ENCODE peak calls at places on chromosomes 6 and 20, in seven cellular contexts. One of them, this sample, is unnamed.

GRCh38 chr6:39302669-39303424 is 11.4 kb downstream of the KCNK17 start:
- DNase-seq in GM12865: peak
- DNase-seq in lung microvascular endothelial cell: peak
- DNase-seq in glutamatergic neuron: peak
- DNase-seq in activated T-helper 1 cell treated with anti-CD3 and anti-CD28 coated beads, Interleukin-12 subunit alpha, Interleukin-12 subunit beta, Interleukin-2, Interleukin-4 antibody, amounts not matched to agents 30 ng/mL and 10 ng/mL and 1 ng/mL, durations not matched to agents 14 hours and 24 hours and 36 hours: peak
- DNase-seq in CD8-positive, alpha-beta T cell: peak
- DNase-seq in AML-193: peak
- DNase-seq in this sample: no peak

GRCh38 chr6:107800564-107801164 is 23.4 kb downstream of the SCML4 start:
- DNase-seq in GM12865: peak
- DNase-seq in lung microvascular endothelial cell: no peak
- DNase-seq in glutamatergic neuron: no peak
- DNase-seq in activated T-helper 1 cell treated with anti-CD3 and anti-CD28 coated beads, Interleukin-12 subunit alpha, Interleukin-12 subunit beta, Interleukin-2, Interleukin-4 antibody, amounts not matched to agents 30 ng/mL and 10 ng/mL and 1 ng/mL, durations not matched to agents 14 hours and 24 hours and 36 hours: no peak
- DNase-seq in CD8-positive, alpha-beta T cell: no peak
- DNase-seq in AML-193: peak
- DNase-seq in this sample: no peak

GRCh38 chr20:59071224-59071623 is 28.6 kb upstream of the PRELID3B start:
- DNase-seq in GM12865: peak
- DNase-seq in lung microvascular endothelial cell: no peak
- DNase-seq in glutamatergic neuron: no peak
- DNase-seq in activated T-helper 1 cell treated with anti-CD3 and anti-CD28 coated beads, Interleukin-12 subunit alpha, Interleukin-12 subunit beta, Interleukin-2, Interleukin-4 antibody, amounts not matched to agents 30 ng/mL and 10 ng/mL and 1 ng/mL, durations not matched to agents 14 hours and 24 hours and 36 hours: no peak
- DNase-seq in CD8-positive, alpha-beta T cell: no peak
- DNase-seq in AML-193: no peak
- DNase-seq in this sample: no peak

GRCh38 chr6:134422426-134423231 is 104.7 kb upstream of the SGK1 start:
- DNase-seq in GM12865: peak
- DNase-seq in lung microvascular endothelial cell: peak
- DNase-seq in glutamatergic neuron: no peak
- DNase-seq in activated T-helper 1 cell treated with anti-CD3 and anti-CD28 coated beads, Interleukin-12 subunit alpha, Interleukin-12 subunit beta, Interleukin-2, Interleukin-4 antibody, amounts not matched to agents 30 ng/mL and 10 ng/mL and 1 ng/mL, durations not matched to agents 14 hours and 24 hours and 36 hours: no peak
- DNase-seq in CD8-positive, alpha-beta T cell: no peak
- DNase-seq in AML-193: no peak
- DNase-seq in this sample: peak

GRCh38 chr6:58113960-58114359 is 796.5 kb downstream of the PRIM2 start:
- DNase-seq in GM12865: no peak
- DNase-seq in lung microvascular endothelial cell: no peak
- DNase-seq in glutamatergic neuron: no peak
- DNase-seq in activated T-helper 1 cell treated with anti-CD3 and anti-CD28 coated beads, Interleukin-12 subunit alpha, Interleukin-12 subunit beta, Interleukin-2, Interleukin-4 antibody, amounts not matched to agents 30 ng/mL and 10 ng/mL and 1 ng/mL, durations not matched to agents 14 hours and 24 hours and 36 hours: no peak
- DNase-seq in CD8-positive, alpha-beta T cell: no peak
- DNase-seq in AML-193: no peak
- DNase-seq in this sample: no peak

GRCh38 chr6:119880840-119881239 is 531.3 kb upstream of the MAN1A1 start:
- DNase-seq in GM12865: no peak
- DNase-seq in lung microvascular endothelial cell: no peak
- DNase-seq in glutamatergic neuron: no peak
- DNase-seq in activated T-helper 1 cell treated with anti-CD3 and anti-CD28 coated beads, Interleukin-12 subunit alpha, Interleukin-12 subunit beta, Interleukin-2, Interleukin-4 antibody, amounts not matched to agents 30 ng/mL and 10 ng/mL and 1 ng/mL, durations not matched to agents 14 hours and 24 hours and 36 hours: no peak
- DNase-seq in CD8-positive, alpha-beta T cell: no peak
- DNase-seq in AML-193: no peak
- DNase-seq in this sample: no peak

GRCh38 chr6:96816182-96816888 is 20.9 kb downstream of the GPR63 start:
- DNase-seq in GM12865: no peak
- DNase-seq in lung microvascular endothelial cell: no peak
- DNase-seq in glutamatergic neuron: no peak
- DNase-seq in activated T-helper 1 cell treated with anti-CD3 and anti-CD28 coated beads, Interleukin-12 subunit alpha, Interleukin-12 subunit beta, Interleukin-2, Interleukin-4 antibody, amounts not matched to agents 30 ng/mL and 10 ng/mL and 1 ng/mL, durations not matched to agents 14 hours and 24 hours and 36 hours: no peak
- DNase-seq in CD8-positive, alpha-beta T cell: no peak
- DNase-seq in AML-193: no peak
- DNase-seq in this sample: no peak

GRCh38 chr6:38720295-38720694 is 5.2 kb downstream of the DNAH8 start:
- DNase-seq in GM12865: no peak
- DNase-seq in lung microvascular endothelial cell: peak
- DNase-seq in glutamatergic neuron: no peak
- DNase-seq in activated T-helper 1 cell treated with anti-CD3 and anti-CD28 coated beads, Interleukin-12 subunit alpha, Interleukin-12 subunit beta, Interleukin-2, Interleukin-4 antibody, amounts not matched to agents 30 ng/mL and 10 ng/mL and 1 ng/mL, durations not matched to agents 14 hours and 24 hours and 36 hours: no peak
- DNase-seq in CD8-positive, alpha-beta T cell: no peak
- DNase-seq in AML-193: no peak
- DNase-seq in this sample: no peak

GRCh38 chr6:3325210-3325609 is 66.5 kb downstream of the PSMG4 start:
- DNase-seq in GM12865: no peak
- DNase-seq in lung microvascular endothelial cell: peak
- DNase-seq in glutamatergic neuron: no peak
- DNase-seq in activated T-helper 1 cell treated with anti-CD3 and anti-CD28 coated beads, Interleukin-12 subunit alpha, Interleukin-12 subunit beta, Interleukin-2, Interleukin-4 antibody, amounts not matched to agents 30 ng/mL and 10 ng/mL and 1 ng/mL, durations not matched to agents 14 hours and 24 hours and 36 hours: no peak
- DNase-seq in CD8-positive, alpha-beta T cell: no peak
- DNase-seq in AML-193: no peak
- DNase-seq in this sample: peak

GRCh38 chr6:105798057-105798456 is 288.1 kb upstream of the PRDM1 start:
- DNase-seq in GM12865: no peak
- DNase-seq in lung microvascular endothelial cell: no peak
- DNase-seq in glutamatergic neuron: no peak
- DNase-seq in activated T-helper 1 cell treated with anti-CD3 and anti-CD28 coated beads, Interleukin-12 subunit alpha, Interleukin-12 subunit beta, Interleukin-2, Interleukin-4 antibody, amounts not matched to agents 30 ng/mL and 10 ng/mL and 1 ng/mL, durations not matched to agents 14 hours and 24 hours and 36 hours: no peak
- DNase-seq in CD8-positive, alpha-beta T cell: no peak
- DNase-seq in AML-193: no peak
- DNase-seq in this sample: peak

GRCh38 chr6:43093361-43094289 is 17.5 kb downstream of the PTK7 start:
- DNase-seq in GM12865: no peak
- DNase-seq in lung microvascular endothelial cell: peak
- DNase-seq in glutamatergic neuron: no peak
- DNase-seq in activated T-helper 1 cell treated with anti-CD3 and anti-CD28 coated beads, Interleukin-12 subunit alpha, Interleukin-12 subunit beta, Interleukin-2, Interleukin-4 antibody, amounts not matched to agents 30 ng/mL and 10 ng/mL and 1 ng/mL, durations not matched to agents 14 hours and 24 hours and 36 hours: no peak
- DNase-seq in CD8-positive, alpha-beta T cell: no peak
- DNase-seq in AML-193: no peak
- DNase-seq in this sample: peak

GRCh38 chr6:28282923-28283322 is 1.6 kb downstream of the PGBD1 start:
- DNase-seq in GM12865: no peak
- DNase-seq in lung microvascular endothelial cell: no peak
- DNase-seq in glutamatergic neuron: no peak
- DNase-seq in activated T-helper 1 cell treated with anti-CD3 and anti-CD28 coated beads, Interleukin-12 subunit alpha, Interleukin-12 subunit beta, Interleukin-2, Interleukin-4 antibody, amounts not matched to agents 30 ng/mL and 10 ng/mL and 1 ng/mL, durations not matched to agents 14 hours and 24 hours and 36 hours: no peak
- DNase-seq in CD8-positive, alpha-beta T cell: no peak
- DNase-seq in AML-193: no peak
- DNase-seq in this sample: no peak

GRCh38 chr20:60224914-60225313 is 266.7 kb downstream of the CDH26 start:
- DNase-seq in GM12865: no peak
- DNase-seq in lung microvascular endothelial cell: no peak
- DNase-seq in glutamatergic neuron: peak
- DNase-seq in activated T-helper 1 cell treated with anti-CD3 and anti-CD28 coated beads, Interleukin-12 subunit alpha, Interleukin-12 subunit beta, Interleukin-2, Interleukin-4 antibody, amounts not matched to agents 30 ng/mL and 10 ng/mL and 1 ng/mL, durations not matched to agents 14 hours and 24 hours and 36 hours: no peak
- DNase-seq in CD8-positive, alpha-beta T cell: no peak
- DNase-seq in AML-193: no peak
- DNase-seq in this sample: no peak

GRCh38 chr6:162409986-162410715 is 317.4 kb downstream of the PRKN start:
- DNase-seq in GM12865: no peak
- DNase-seq in lung microvascular endothelial cell: no peak
- DNase-seq in glutamatergic neuron: no peak
- DNase-seq in activated T-helper 1 cell treated with anti-CD3 and anti-CD28 coated beads, Interleukin-12 subunit alpha, Interleukin-12 subunit beta, Interleukin-2, Interleukin-4 antibody, amounts not matched to agents 30 ng/mL and 10 ng/mL and 1 ng/mL, durations not matched to agents 14 hours and 24 hours and 36 hours: no peak
- DNase-seq in CD8-positive, alpha-beta T cell: no peak
- DNase-seq in AML-193: no peak
- DNase-seq in this sample: no peak

GRCh38 chr6:168091381-168092264 is 12.6 kb upstream of the FRMD1 start:
- DNase-seq in GM12865: no peak
- DNase-seq in lung microvascular endothelial cell: no peak
- DNase-seq in glutamatergic neuron: no peak
- DNase-seq in activated T-helper 1 cell treated with anti-CD3 and anti-CD28 coated beads, Interleukin-12 subunit alpha, Interleukin-12 subunit beta, Interleukin-2, Interleukin-4 antibody, amounts not matched to agents 30 ng/mL and 10 ng/mL and 1 ng/mL, durations not matched to agents 14 hours and 24 hours and 36 hours: no peak
- DNase-seq in CD8-positive, alpha-beta T cell: no peak
- DNase-seq in AML-193: no peak
- DNase-seq in this sample: no peak

GRCh38 chr20:57390604-57391438 is at the start of gene RBM38:
- DNase-seq in GM12865: peak
- DNase-seq in lung microvascular endothelial cell: peak
- DNase-seq in glutamatergic neuron: peak
- DNase-seq in activated T-helper 1 cell treated with anti-CD3 and anti-CD28 coated beads, Interleukin-12 subunit alpha, Interleukin-12 subunit beta, Interleukin-2, Interleukin-4 antibody, amounts not matched to agents 30 ng/mL and 10 ng/mL and 1 ng/mL, durations not matched to agents 14 hours and 24 hours and 36 hours: peak
- DNase-seq in CD8-positive, alpha-beta T cell: peak
- DNase-seq in AML-193: peak
- DNase-seq in this sample: no peak

GRCh38 chr20:45924391-45925261 is 9.9 kb upstream of the PCIF1 start:
- DNase-seq in GM12865: no peak
- DNase-seq in lung microvascular endothelial cell: peak
- DNase-seq in glutamatergic neuron: no peak
- DNase-seq in activated T-helper 1 cell treated with anti-CD3 and anti-CD28 coated beads, Interleukin-12 subunit alpha, Interleukin-12 subunit beta, Interleukin-2, Interleukin-4 antibody, amounts not matched to agents 30 ng/mL and 10 ng/mL and 1 ng/mL, durations not matched to agents 14 hours and 24 hours and 36 hours: no peak
- DNase-seq in CD8-positive, alpha-beta T cell: no peak
- DNase-seq in AML-193: no peak
- DNase-seq in this sample: no peak

GRCh38 chr20:34806255-34806654 is 19.2 kb downstream of the NCOA6 start:
- DNase-seq in GM12865: no peak
- DNase-seq in lung microvascular endothelial cell: no peak
- DNase-seq in glutamatergic neuron: no peak
- DNase-seq in activated T-helper 1 cell treated with anti-CD3 and anti-CD28 coated beads, Interleukin-12 subunit alpha, Interleukin-12 subunit beta, Interleukin-2, Interleukin-4 antibody, amounts not matched to agents 30 ng/mL and 10 ng/mL and 1 ng/mL, durations not matched to agents 14 hours and 24 hours and 36 hours: no peak
- DNase-seq in CD8-positive, alpha-beta T cell: no peak
- DNase-seq in AML-193: no peak
- DNase-seq in this sample: no peak

GRCh38 chr6:34157236-34157830 is 11.4 kb upstream of the GRM4 start:
- DNase-seq in GM12865: no peak
- DNase-seq in lung microvascular endothelial cell: no peak
- DNase-seq in glutamatergic neuron: no peak
- DNase-seq in activated T-helper 1 cell treated with anti-CD3 and anti-CD28 coated beads, Interleukin-12 subunit alpha, Interleukin-12 subunit beta, Interleukin-2, Interleukin-4 antibody, amounts not matched to agents 30 ng/mL and 10 ng/mL and 1 ng/mL, durations not matched to agents 14 hours and 24 hours and 36 hours: no peak
- DNase-seq in CD8-positive, alpha-beta T cell: no peak
- DNase-seq in AML-193: no peak
- DNase-seq in this sample: no peak

GRCh38 chr6:80520195-80520594 is 413.7 kb downstream of the BCKDHB start:
- DNase-seq in GM12865: no peak
- DNase-seq in lung microvascular endothelial cell: peak
- DNase-seq in glutamatergic neuron: no peak
- DNase-seq in activated T-helper 1 cell treated with anti-CD3 and anti-CD28 coated beads, Interleukin-12 subunit alpha, Interleukin-12 subunit beta, Interleukin-2, Interleukin-4 antibody, amounts not matched to agents 30 ng/mL and 10 ng/mL and 1 ng/mL, durations not matched to agents 14 hours and 24 hours and 36 hours: no peak
- DNase-seq in CD8-positive, alpha-beta T cell: no peak
- DNase-seq in AML-193: no peak
- DNase-seq in this sample: no peak

GRCh38 chr6:9250852-9251251 is 815.5 kb upstream of the SLC35B3 start:
- DNase-seq in GM12865: peak
- DNase-seq in lung microvascular endothelial cell: peak
- DNase-seq in glutamatergic neuron: peak
- DNase-seq in activated T-helper 1 cell treated with anti-CD3 and anti-CD28 coated beads, Interleukin-12 subunit alpha, Interleukin-12 subunit beta, Interleukin-2, Interleukin-4 antibody, amounts not matched to agents 30 ng/mL and 10 ng/mL and 1 ng/mL, durations not matched to agents 14 hours and 24 hours and 36 hours: no peak
- DNase-seq in CD8-positive, alpha-beta T cell: no peak
- DNase-seq in AML-193: no peak
- DNase-seq in this sample: peak

GRCh38 chr6:2237001-2237400 is 8.4 kb downstream of the GMDS start:
- DNase-seq in GM12865: no peak
- DNase-seq in lung microvascular endothelial cell: peak
- DNase-seq in glutamatergic neuron: no peak
- DNase-seq in activated T-helper 1 cell treated with anti-CD3 and anti-CD28 coated beads, Interleukin-12 subunit alpha, Interleukin-12 subunit beta, Interleukin-2, Interleukin-4 antibody, amounts not matched to agents 30 ng/mL and 10 ng/mL and 1 ng/mL, durations not matched to agents 14 hours and 24 hours and 36 hours: no peak
- DNase-seq in CD8-positive, alpha-beta T cell: no peak
- DNase-seq in AML-193: no peak
- DNase-seq in this sample: peak

GRCh38 chr6:170040115-170040500 is 250.8 kb downstream of the DLL1 start:
- DNase-seq in GM12865: no peak
- DNase-seq in lung microvascular endothelial cell: no peak
- DNase-seq in glutamatergic neuron: peak
- DNase-seq in activated T-helper 1 cell treated with anti-CD3 and anti-CD28 coated beads, Interleukin-12 subunit alpha, Interleukin-12 subunit beta, Interleukin-2, Interleukin-4 antibody, amounts not matched to agents 30 ng/mL and 10 ng/mL and 1 ng/mL, durations not matched to agents 14 hours and 24 hours and 36 hours: no peak
- DNase-seq in CD8-positive, alpha-beta T cell: no peak
- DNase-seq in AML-193: no peak
- DNase-seq in this sample: no peak

GRCh38 chr6:69293471-69293870 is 503.3 kb downstream of the LMBRD1 start:
- DNase-seq in GM12865: no peak
- DNase-seq in lung microvascular endothelial cell: no peak
- DNase-seq in glutamatergic neuron: no peak
- DNase-seq in activated T-helper 1 cell treated with anti-CD3 and anti-CD28 coated beads, Interleukin-12 subunit alpha, Interleukin-12 subunit beta, Interleukin-2, Interleukin-4 antibody, amounts not matched to agents 30 ng/mL and 10 ng/mL and 1 ng/mL, durations not matched to agents 14 hours and 24 hours and 36 hours: no peak
- DNase-seq in CD8-positive, alpha-beta T cell: no peak
- DNase-seq in AML-193: no peak
- DNase-seq in this sample: no peak

GRCh38 chr6:80282913-80283554 is 176.6 kb downstream of the BCKDHB start:
- DNase-seq in GM12865: no peak
- DNase-seq in lung microvascular endothelial cell: no peak
- DNase-seq in glutamatergic neuron: no peak
- DNase-seq in activated T-helper 1 cell treated with anti-CD3 and anti-CD28 coated beads, Interleukin-12 subunit alpha, Interleukin-12 subunit beta, Interleukin-2, Interleukin-4 antibody, amounts not matched to agents 30 ng/mL and 10 ng/mL and 1 ng/mL, durations not matched to agents 14 hours and 24 hours and 36 hours: no peak
- DNase-seq in CD8-positive, alpha-beta T cell: no peak
- DNase-seq in AML-193: no peak
- DNase-seq in this sample: no peak

GRCh38 chr20:44861547-44862006 is 23.9 kb upstream of the YWHAB start:
- DNase-seq in GM12865: no peak
- DNase-seq in lung microvascular endothelial cell: peak
- DNase-seq in glutamatergic neuron: no peak
- DNase-seq in activated T-helper 1 cell treated with anti-CD3 and anti-CD28 coated beads, Interleukin-12 subunit alpha, Interleukin-12 subunit beta, Interleukin-2, Interleukin-4 antibody, amounts not matched to agents 30 ng/mL and 10 ng/mL and 1 ng/mL, durations not matched to agents 14 hours and 24 hours and 36 hours: no peak
- DNase-seq in CD8-positive, alpha-beta T cell: no peak
- DNase-seq in AML-193: no peak
- DNase-seq in this sample: peak

GRCh38 chr6:136921936-136922679 is at the start of gene SLC35D3:
- DNase-seq in GM12865: peak
- DNase-seq in lung microvascular endothelial cell: peak
- DNase-seq in glutamatergic neuron: peak
- DNase-seq in activated T-helper 1 cell treated with anti-CD3 and anti-CD28 coated beads, Interleukin-12 subunit alpha, Interleukin-12 subunit beta, Interleukin-2, Interleukin-4 antibody, amounts not matched to agents 30 ng/mL and 10 ng/mL and 1 ng/mL, durations not matched to agents 14 hours and 24 hours and 36 hours: no peak
- DNase-seq in CD8-positive, alpha-beta T cell: no peak
- DNase-seq in AML-193: no peak
- DNase-seq in this sample: no peak

GRCh38 chr6:22036267-22036666 is 260.6 kb downstream of the PRL start:
- DNase-seq in GM12865: peak
- DNase-seq in lung microvascular endothelial cell: peak
- DNase-seq in glutamatergic neuron: no peak
- DNase-seq in activated T-helper 1 cell treated with anti-CD3 and anti-CD28 coated beads, Interleukin-12 subunit alpha, Interleukin-12 subunit beta, Interleukin-2, Interleukin-4 antibody, amounts not matched to agents 30 ng/mL and 10 ng/mL and 1 ng/mL, durations not matched to agents 14 hours and 24 hours and 36 hours: no peak
- DNase-seq in CD8-positive, alpha-beta T cell: no peak
- DNase-seq in AML-193: no peak
- DNase-seq in this sample: no peak

GRCh38 chr6:33761922-33762629 is 15.4 kb upstream of the IP6K3 start:
- DNase-seq in GM12865: peak
- DNase-seq in lung microvascular endothelial cell: peak
- DNase-seq in glutamatergic neuron: peak
- DNase-seq in activated T-helper 1 cell treated with anti-CD3 and anti-CD28 coated beads, Interleukin-12 subunit alpha, Interleukin-12 subunit beta, Interleukin-2, Interleukin-4 antibody, amounts not matched to agents 30 ng/mL and 10 ng/mL and 1 ng/mL, durations not matched to agents 14 hours and 24 hours and 36 hours: peak
- DNase-seq in CD8-positive, alpha-beta T cell: peak
- DNase-seq in AML-193: peak
- DNase-seq in this sample: no peak

GRCh38 chr6:30470968-30471367 is 18.3 kb upstream of the HLA-E start:
- DNase-seq in GM12865: no peak
- DNase-seq in lung microvascular endothelial cell: no peak
- DNase-seq in glutamatergic neuron: no peak
- DNase-seq in activated T-helper 1 cell treated with anti-CD3 and anti-CD28 coated beads, Interleukin-12 subunit alpha, Interleukin-12 subunit beta, Interleukin-2, Interleukin-4 antibody, amounts not matched to agents 30 ng/mL and 10 ng/mL and 1 ng/mL, durations not matched to agents 14 hours and 24 hours and 36 hours: no peak
- DNase-seq in CD8-positive, alpha-beta T cell: no peak
- DNase-seq in AML-193: no peak
- DNase-seq in this sample: no peak

GRCh38 chr6:155440758-155441157 is 14.9 kb downstream of the NOX3 start:
- DNase-seq in GM12865: no peak
- DNase-seq in lung microvascular endothelial cell: no peak
- DNase-seq in glutamatergic neuron: peak
- DNase-seq in activated T-helper 1 cell treated with anti-CD3 and anti-CD28 coated beads, Interleukin-12 subunit alpha, Interleukin-12 subunit beta, Interleukin-2, Interleukin-4 antibody, amounts not matched to agents 30 ng/mL and 10 ng/mL and 1 ng/mL, durations not matched to agents 14 hours and 24 hours and 36 hours: no peak
- DNase-seq in CD8-positive, alpha-beta T cell: no peak
- DNase-seq in AML-193: no peak
- DNase-seq in this sample: no peak

GRCh38 chr20:3311623-3312022 is 72.6 kb upstream of the SLC4A11 start:
- DNase-seq in GM12865: no peak
- DNase-seq in lung microvascular endothelial cell: no peak
- DNase-seq in glutamatergic neuron: no peak
- DNase-seq in activated T-helper 1 cell treated with anti-CD3 and anti-CD28 coated beads, Interleukin-12 subunit alpha, Interleukin-12 subunit beta, Interleukin-2, Interleukin-4 antibody, amounts not matched to agents 30 ng/mL and 10 ng/mL and 1 ng/mL, durations not matched to agents 14 hours and 24 hours and 36 hours: no peak
- DNase-seq in CD8-positive, alpha-beta T cell: no peak
- DNase-seq in AML-193: no peak
- DNase-seq in this sample: no peak

GRCh38 chr6:166541876-166542579 is 44.5 kb downstream of the RAMACL start:
- DNase-seq in GM12865: peak
- DNase-seq in lung microvascular endothelial cell: no peak
- DNase-seq in glutamatergic neuron: no peak
- DNase-seq in activated T-helper 1 cell treated with anti-CD3 and anti-CD28 coated beads, Interleukin-12 subunit alpha, Interleukin-12 subunit beta, Interleukin-2, Interleukin-4 antibody, amounts not matched to agents 30 ng/mL and 10 ng/mL and 1 ng/mL, durations not matched to agents 14 hours and 24 hours and 36 hours: no peak
- DNase-seq in CD8-positive, alpha-beta T cell: no peak
- DNase-seq in AML-193: no peak
- DNase-seq in this sample: no peak

GRCh38 chr6:134177236-134177635 is 124.8 kb upstream of the SLC2A12 start:
- DNase-seq in GM12865: no peak
- DNase-seq in lung microvascular endothelial cell: peak
- DNase-seq in glutamatergic neuron: no peak
- DNase-seq in activated T-helper 1 cell treated with anti-CD3 and anti-CD28 coated beads, Interleukin-12 subunit alpha, Interleukin-12 subunit beta, Interleukin-2, Interleukin-4 antibody, amounts not matched to agents 30 ng/mL and 10 ng/mL and 1 ng/mL, durations not matched to agents 14 hours and 24 hours and 36 hours: no peak
- DNase-seq in CD8-positive, alpha-beta T cell: no peak
- DNase-seq in AML-193: no peak
- DNase-seq in this sample: no peak

GRCh38 chr20:513429-513828 is 30.2 kb downstream of the CSNK2A1 start:
- DNase-seq in GM12865: no peak
- DNase-seq in lung microvascular endothelial cell: no peak
- DNase-seq in glutamatergic neuron: no peak
- DNase-seq in activated T-helper 1 cell treated with anti-CD3 and anti-CD28 coated beads, Interleukin-12 subunit alpha, Interleukin-12 subunit beta, Interleukin-2, Interleukin-4 antibody, amounts not matched to agents 30 ng/mL and 10 ng/mL and 1 ng/mL, durations not matched to agents 14 hours and 24 hours and 36 hours: no peak
- DNase-seq in CD8-positive, alpha-beta T cell: no peak
- DNase-seq in AML-193: no peak
- DNase-seq in this sample: no peak

GRCh38 chr6:131755597-131755996 is 44.8 kb upstream of the CTAGE9 start:
- DNase-seq in GM12865: no peak
- DNase-seq in lung microvascular endothelial cell: peak
- DNase-seq in glutamatergic neuron: no peak
- DNase-seq in activated T-helper 1 cell treated with anti-CD3 and anti-CD28 coated beads, Interleukin-12 subunit alpha, Interleukin-12 subunit beta, Interleukin-2, Interleukin-4 antibody, amounts not matched to agents 30 ng/mL and 10 ng/mL and 1 ng/mL, durations not matched to agents 14 hours and 24 hours and 36 hours: no peak
- DNase-seq in CD8-positive, alpha-beta T cell: no peak
- DNase-seq in AML-193: no peak
- DNase-seq in this sample: peak

GRCh38 chr6:10713962-10714361 is 8.9 kb upstream of the TMEM14C start:
- DNase-seq in GM12865: no peak
- DNase-seq in lung microvascular endothelial cell: no peak
- DNase-seq in glutamatergic neuron: no peak
- DNase-seq in activated T-helper 1 cell treated with anti-CD3 and anti-CD28 coated beads, Interleukin-12 subunit alpha, Interleukin-12 subunit beta, Interleukin-2, Interleukin-4 antibody, amounts not matched to agents 30 ng/mL and 10 ng/mL and 1 ng/mL, durations not matched to agents 14 hours and 24 hours and 36 hours: no peak
- DNase-seq in CD8-positive, alpha-beta T cell: no peak
- DNase-seq in AML-193: no peak
- DNase-seq in this sample: no peak

GRCh38 chr20:22489614-22490286 is 94.6 kb downstream of the FOXA2 start:
- DNase-seq in GM12865: no peak
- DNase-seq in lung microvascular endothelial cell: no peak
- DNase-seq in glutamatergic neuron: no peak
- DNase-seq in activated T-helper 1 cell treated with anti-CD3 and anti-CD28 coated beads, Interleukin-12 subunit alpha, Interleukin-12 subunit beta, Interleukin-2, Interleukin-4 antibody, amounts not matched to agents 30 ng/mL and 10 ng/mL and 1 ng/mL, durations not matched to agents 14 hours and 24 hours and 36 hours: no peak
- DNase-seq in CD8-positive, alpha-beta T cell: no peak
- DNase-seq in AML-193: no peak
- DNase-seq in this sample: no peak